ENCODE peak calls at places on chromosomes 16 and 17, in five cellular contexts. One of them, this sample, is unnamed.

GRCh38 chr16:4862639-4863038 is 15.4 kb downstream of the UBN1 start:
- DNase-seq in IMR-90: no peak
- DNase-seq in naive thymus-derived CD8-positive, alpha-beta T cell: no peak
- DNase-seq in SHP77: no peak
- DNase-seq in activated T-helper 1 cell treated with Interleukin-2 at 50 U/mL for 16 hours: no peak
- DNase-seq in this sample: no peak

GRCh38 chr17:54754560-54754959 is 146.1 kb upstream of the TOM1L1 start:
- DNase-seq in naive thymus-derived CD8-positive, alpha-beta T cell: no peak
- DNase-seq in SHP77: no peak
- DNase-seq in activated T-helper 1 cell treated with Interleukin-2 at 50 U/mL for 16 hours: no peak
- DNase-seq in IMR-90: no peak
- DNase-seq in this sample: no peak

GRCh38 chr16:4795181-4795827 is at the start of gene SMIM22:
- DNase-seq in SHP77: peak; percentile 68
- DNase-seq in IMR-90: no peak
- DNase-seq in naive thymus-derived CD8-positive, alpha-beta T cell: no peak
- DNase-seq in activated T-helper 1 cell treated with Interleukin-2 at 50 U/mL for 16 hours: no peak
- DNase-seq in this sample: no peak

GRCh38 chr17:33072421-33073175 is 81.0 kb downstream of the SPACA3 start:
- DNase-seq in naive thymus-derived CD8-positive, alpha-beta T cell: no peak
- DNase-seq in activated T-helper 1 cell treated with Interleukin-2 at 50 U/mL for 16 hours: no peak
- DNase-seq in SHP77: no peak
- DNase-seq in IMR-90: no peak
- DNase-seq in this sample: no peak

GRCh38 chr17:16027708-16028584 is 28.3 kb downstream of the TTC19 start:
- DNase-seq in SHP77: no peak
- DNase-seq in IMR-90: peak; percentile 97
- DNase-seq in naive thymus-derived CD8-positive, alpha-beta T cell: no peak
- DNase-seq in activated T-helper 1 cell treated with Interleukin-2 at 50 U/mL for 16 hours: no peak
- DNase-seq in this sample: no peak

GRCh38 chr17:13283606-13284005 is 265.8 kb upstream of the ELAC2 start:
- DNase-seq in naive thymus-derived CD8-positive, alpha-beta T cell: no peak
- DNase-seq in SHP77: no peak
- DNase-seq in activated T-helper 1 cell treated with Interleukin-2 at 50 U/mL for 16 hours: no peak
- DNase-seq in IMR-90: no peak
- DNase-seq in this sample: no peak

GRCh38 chr17:63446981-63447687 is 1.0 kb upstream of the CYB561 start:
- DNase-seq in naive thymus-derived CD8-positive, alpha-beta T cell: peak; percentile 40
- DNase-seq in SHP77: peak; percentile 51
- DNase-seq in IMR-90: no peak
- DNase-seq in activated T-helper 1 cell treated with Interleukin-2 at 50 U/mL for 16 hours: peak; percentile 19
- DNase-seq in this sample: peak; percentile 20

GRCh38 chr17:1742371-1743093 is at the start of gene SERPINF2:
- DNase-seq in naive thymus-derived CD8-positive, alpha-beta T cell: no peak
- DNase-seq in SHP77: no peak
- DNase-seq in activated T-helper 1 cell treated with Interleukin-2 at 50 U/mL for 16 hours: no peak
- DNase-seq in IMR-90: no peak
- DNase-seq in this sample: no peak

GRCh38 chr16:4415538-4416199 is 727 bp downstream of the CORO7 start:
- DNase-seq in IMR-90: no peak
- DNase-seq in SHP77: no peak
- DNase-seq in activated T-helper 1 cell treated with Interleukin-2 at 50 U/mL for 16 hours: peak; percentile 48
- DNase-seq in naive thymus-derived CD8-positive, alpha-beta T cell: peak; percentile 77
- DNase-seq in this sample: peak; percentile 32

This sample was measured in effector CD8-positive, alpha-beta T cell.